ENCODE peak calls at places on chromosome 18, in ten cellular contexts. U is AG04450; W is HFF-Myc; V is transverse colon; K is cardiac muscle cell; A is body of pancreas; Y is NB4; X is MCF 10A; I is H9; J is CD4-positive, alpha-beta T cell. R is an unnamed sample.

GRCh38 chr18:36628435-36629094 is 200.2 kb downstream of the TPGS2 start:
- DNase-seq in X (peak), U (peak), I (no peak), V (no peak), K (peak), J (no peak), Y (no peak), W (no peak), A (no peak), R (no peak)

GRCh38 chr18:31206064-31206463 is 43.4 kb upstream of the DSC1 start:
- DNase-seq in I (no peak), J (no peak), V (no peak), X (no peak), A (no peak), U (no peak), Y (peak), W (no peak), K (no peak), R (no peak)

GRCh38 chr18:53490019-53490418 is 734.5 kb downstream of the MBD2 start:
- DNase-seq in V (no peak), I (no peak), J (no peak), X (no peak), Y (no peak), W (no peak), K (no peak), U (no peak), A (no peak), R (no peak)

GRCh38 chr18:10081477-10081876 is 167.7 kb downstream of the VAPA start:
- DNase-seq in I (no peak), A (no peak), J (no peak), K (peak), W (no peak), V (no peak), Y (no peak), X (no peak), U (no peak), R (no peak)

GRCh38 chr18:159037-159652 is 788 bp downstream of the USP14 start:
- DNase-seq in X (peak), K (peak), V (no peak), U (no peak), W (no peak), I (no peak), A (no peak), Y (peak), J (no peak), R (no peak)

GRCh38 chr18:36017232-36017631 is 44.8 kb downstream of the RMP24 start:
- DNase-seq in I (no peak), A (no peak), K (no peak), X (no peak), W (no peak), J (no peak), U (no peak), Y (no peak), V (no peak), R (no peak)

GRCh38 chr18:35528749-35529274 is 31.1 kb upstream of the INO80C start:
- DNase-seq in U (no peak), W (no peak), I (no peak), Y (no peak), X (no peak), K (no peak), J (no peak), V (no peak), A (no peak), R (no peak)

GRCh38 chr18:78082776-78083175 is 833.1 kb downstream of the GALR1 start:
- DNase-seq in V (no peak), I (no peak), W (no peak), X (no peak), J (no peak), A (no peak), Y (no peak), U (no peak), K (no peak), R (no peak)

GRCh38 chr18:61362511-61362910 is 29.3 kb downstream of the CDH20 start:
- DNase-seq in V (no peak), Y (no peak), W (no peak), J (no peak), K (no peak), U (no peak), X (no peak), A (no peak), I (no peak), R (no peak)

GRCh38 chr18:46099463-46099862 is 1.4 kb upstream of the ATP5F1A start:
- DNase-seq in J (no peak), X (no peak), A (no peak), I (no peak), U (no peak), K (no peak), V (no peak), W (no peak), Y (no peak), R (no peak)

GRCh38 chr18:8364385-8364784 is 244.9 kb upstream of the RAB12 start:
- DNase-seq in I (no peak), W (no peak), J (no peak), X (no peak), V (no peak), A (no peak), K (no peak), U (no peak), Y (no peak), R (no peak)

GRCh38 chr18:44541781-44542180 is 138.9 kb upstream of the SETBP1 start:
- DNase-seq in J (no peak), U (no peak), V (no peak), Y (no peak), W (no peak), K (no peak), I (no peak), X (no peak), A (no peak), R (no peak)

GRCh38 chr18:30862900-30863299 is 179.6 kb downstream of the DSC3 start:
- DNase-seq in W (no peak), Y (no peak), X (no peak), K (no peak), J (no peak), A (no peak), V (no peak), I (no peak), U (no peak), R (no peak)

GRCh38 chr18:12248926-12249720 is 5.0 kb upstream of the CIDEA start:
- DNase-seq in K (no peak), W (no peak), J (no peak), X (no peak), I (no peak), Y (no peak), V (no peak), A (no peak), U (no peak), R (no peak)

GRCh38 chr18:26003391-26003790 is 87.0 kb downstream of the SS18 start:
- DNase-seq in V (no peak), A (peak), X (peak), Y (no peak), W (no peak), K (peak), I (no peak), U (no peak), J (no peak), R (no peak)

GRCh38 chr18:13231151-13231550 is 12.6 kb downstream of the LDLRAD4 start:
- DNase-seq in J (no peak), V (no peak), I (no peak), X (no peak), W (no peak), K (no peak), A (no peak), Y (no peak), U (no peak), R (no peak)

GRCh38 chr18:46755315-46756171 is 1.3 kb downstream of the ST8SIA5 start:
- DNase-seq in J (no peak), K (no peak), I (no peak), V (no peak), X (no peak), U (no peak), A (no peak), W (no peak), Y (no peak), R (no peak)

GRCh38 chr18:63564021-63564420 is 21.9 kb downstream of the SERPINB12 start:
- DNase-seq in J (no peak), W (no peak), K (no peak), V (no peak), X (no peak), U (no peak), Y (no peak), I (no peak), A (no peak), R (no peak)

GRCh38 chr18:39966275-39966674 is 1988.8 kb upstream of the PIK3C3 start:
- DNase-seq in X (peak), A (no peak), Y (no peak), U (no peak), W (no peak), K (no peak), J (no peak), I (peak), V (no peak), R (no peak)

GRCh38 chr18:28065031-28065792 is 111.7 kb downstream of the CDH2 start:
- DNase-seq in K (peak), V (no peak), W (peak), A (no peak), U (peak), I (no peak), Y (no peak), X (no peak), J (no peak), R (no peak)

GRCh38 chr18:712401-713134 is at the start of gene ENOSF1:
- DNase-seq in X (peak), V (peak), I (peak), K (peak), Y (peak), J (peak), A (peak), U (peak), W (no peak), R (peak)

GRCh38 chr18:62245699-62246098 is 58.6 kb downstream of the RELCH start:
- DNase-seq in K (no peak), W (no peak), A (no peak), J (no peak), I (no peak), X (no peak), U (no peak), V (no peak), Y (no peak), R (no peak)

GRCh38 chr18:10872297-10872696 is 277.1 kb downstream of the PIEZO2 start:
- DNase-seq in V (no peak), U (no peak), J (no peak), Y (no peak), W (no peak), X (no peak), I (no peak), K (peak), A (peak), R (no peak)

GRCh38 chr18:32577561-32577960 is 106.9 kb upstream of the GAREM1 start:
- DNase-seq in J (no peak), W (no peak), V (no peak), K (no peak), Y (no peak), I (no peak), A (no peak), X (no peak), U (no peak), R (no peak)

GRCh38 chr18:67456691-67457090 is 59.8 kb downstream of the DSEL start:
- DNase-seq in J (no peak), A (no peak), U (no peak), X (no peak), K (peak), V (no peak), I (no peak), W (no peak), Y (no peak), R (no peak)

GRCh38 chr18:39460136-39460535 is 1894.5 kb upstream of the CELF4 start:
- DNase-seq in U (no peak), Y (no peak), X (no peak), V (no peak), J (no peak), W (no peak), I (no peak), K (no peak), A (no peak), R (no peak)

GRCh38 chr18:34626404-34627137 is 83.5 kb upstream of the DTNA start:
- DNase-seq in X (no peak), W (no peak), K (no peak), Y (no peak), J (no peak), U (no peak), A (no peak), V (no peak), I (no peak), R (no peak)

GRCh38 chr18:36031903-36032302 is 35.5 kb downstream of the RPRD1A start:
- DNase-seq in W (no peak), V (no peak), X (no peak), U (no peak), I (no peak), A (no peak), J (no peak), K (no peak), Y (no peak), R (no peak)

GRCh38 chr18:24741961-24742738 is 281.7 kb downstream of the HRH4 start:
- DNase-seq in U (no peak), X (no peak), J (no peak), V (no peak), A (no peak), K (no peak), I (no peak), W (no peak), Y (no peak), R (no peak)

GRCh38 chr18:31274915-31275314 is 43.0 kb upstream of the DSG1 start:
- DNase-seq in X (peak), W (no peak), V (peak), I (no peak), K (peak), Y (no peak), A (peak), U (no peak), J (no peak), R (no peak)

GRCh38 chr18:35918564-35918963 is 53.9 kb upstream of the RMP24 start:
- DNase-seq in V (no peak), U (no peak), J (no peak), W (no peak), I (no peak), X (no peak), A (no peak), Y (no peak), K (no peak), R (no peak)

GRCh38 chr18:37299471-37300304 is 265.9 kb downstream of the CELF4 start:
- DNase-seq in K (peak), U (peak), X (peak), I (no peak), V (peak), J (no peak), A (peak), Y (peak), W (peak), R (no peak)

GRCh38 chr18:59744271-59744721 is 47.1 kb upstream of the CCBE1 start:
- DNase-seq in X (peak), A (no peak), K (peak), U (peak), J (no peak), V (no peak), I (no peak), Y (no peak), W (peak), R (no peak)

GRCh38 chr18:8749492-8749891 is 44.1 kb downstream of the MTCL1 start:
- DNase-seq in Y (no peak), K (no peak), U (no peak), X (no peak), I (no peak), J (no peak), A (no peak), W (no peak), V (no peak), R (no peak)

GRCh38 chr18:59643740-59644139 is 53.5 kb downstream of the CCBE1 start:
- DNase-seq in X (no peak), A (no peak), I (no peak), W (no peak), V (no peak), K (no peak), Y (no peak), U (no peak), J (no peak), R (no peak)

DNA sequence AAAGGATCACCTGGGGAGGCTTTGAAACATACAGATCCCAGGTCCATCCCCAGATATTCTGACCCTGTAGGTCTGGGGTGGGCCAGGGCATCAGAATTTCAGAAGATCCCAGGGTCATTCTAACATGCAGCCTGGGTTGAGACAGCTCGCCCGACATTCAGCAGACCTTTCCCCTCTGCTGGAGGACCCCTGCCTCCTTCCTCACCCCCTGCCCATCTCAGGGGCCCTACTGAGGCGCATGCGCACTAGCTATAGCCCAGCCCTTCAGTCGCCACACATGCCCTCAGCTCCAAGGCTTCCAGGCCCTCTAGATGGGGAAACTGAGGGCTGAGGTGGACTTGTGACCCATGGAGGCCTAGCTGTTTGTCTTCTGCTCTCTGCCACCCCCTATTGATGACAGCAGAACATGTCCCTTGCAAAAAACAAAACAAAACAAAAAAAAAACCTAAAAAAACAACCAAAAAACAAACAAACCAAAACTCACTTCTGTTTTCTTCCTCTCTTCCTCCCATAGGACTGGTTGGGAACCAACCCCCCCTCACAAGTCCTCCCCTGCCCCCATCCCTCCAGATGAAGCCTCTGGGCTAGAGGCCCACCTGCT is 91.3 kb downstream of the ZBTB7C start:
- DNase-seq in I (no peak), Y (peak), A (no peak), V (no peak), W (no peak), J (no peak), K (no peak), U (no peak), X (no peak), R (no peak)
- TF ChIP-seq CTCF in I (peak), Y (peak), A (no peak), V (peak), W (no peak), J (no peak), K (no peak), U (no peak), X (peak), R (peak)

GRCh38 chr18:80033181-80034067 is 810 bp upstream of the RBFA start:
- DNase-seq in A (peak), I (peak), Y (no peak), K (peak), U (no peak), V (no peak), W (peak), X (peak), J (no peak), R (peak)

GRCh38 chr18:80035997-80036396 is 1.8 kb downstream of the RBFA start:
- DNase-seq in K (no peak), A (no peak), Y (no peak), U (no peak), I (no peak), V (no peak), J (no peak), W (no peak), X (no peak), R (no peak)

GRCh38 chr18:80037300-80037699 is 3.1 kb downstream of the RBFA start:
- DNase-seq in Y (no peak), V (no peak), X (no peak), K (no peak), J (no peak), I (no peak), A (no peak), U (no peak), W (no peak), R (no peak)

GRCh38 chr18:80034852-80035406 is 695 bp downstream of the RBFA start:
- DNase-seq in W (no peak), V (no peak), Y (peak), K (peak), I (no peak), X (peak), J (no peak), U (no peak), A (no peak), R (no peak)

GRCh38 chr18:80034068-80034851 is at the start of gene RBFA:
- DNase-seq in Y (peak), V (peak), A (peak), U (peak), J (peak), W (no peak), X (peak), I (no peak), K (peak), R (peak)
- TF ChIP-seq CTCF in Y (no peak), V (peak), A (peak), U (peak), J (peak), W (peak), X (peak), I (peak), K (peak), R (peak)

GRCh38 chr18:75314117-75314516 is 103.5 kb downstream of the TSHZ1 start:
- DNase-seq in K (no peak), X (no peak), I (no peak), W (no peak), V (no peak), A (no peak), U (no peak), J (no peak), Y (no peak), R (no peak)
- TF ChIP-seq CTCF in K (no peak), X (no peak), I (peak), W (no peak), V (no peak), A (no peak), U (no peak), J (no peak), Y (no peak), R (no peak)

GRCh38 chr18:50340078-50340477 is 34.8 kb upstream of the SKA1 start:
- DNase-seq in X (no peak), A (no peak), V (no peak), W (no peak), J (no peak), I (peak), U (no peak), K (no peak), Y (no peak), R (no peak)
- TF ChIP-seq CTCF in X (peak), A (no peak), V (no peak), W (peak), J (no peak), I (peak), U (no peak), K (no peak), Y (no peak), R (no peak)

GRCh38 chr18:42429208-42429607 is 474.2 kb downstream of the PIK3C3 start:
- DNase-seq in I (no peak), A (no peak), K (no peak), Y (no peak), U (no peak), V (no peak), W (no peak), J (no peak), X (peak), R (no peak)

GRCh38 chr18:42426496-42427015 is 471.5 kb downstream of the PIK3C3 start:
- DNase-seq in I (no peak), J (no peak), Y (no peak), W (no peak), A (no peak), U (no peak), K (no peak), X (peak), V (no peak), R (no peak)

GRCh38 chr18:42425025-42425424 is 470.0 kb downstream of the PIK3C3 start:
- DNase-seq in W (no peak), Y (no peak), A (no peak), U (no peak), V (no peak), J (no peak), K (no peak), I (no peak), X (no peak), R (no peak)
- TF ChIP-seq CTCF in W (no peak), Y (no peak), A (no peak), U (no peak), V (no peak), J (no peak), K (no peak), I (peak), X (no peak), R (no peak)

GRCh38 chr18:22977847-22978701 is 44.9 kb downstream of the RBBP8 start:
- DNase-seq in I (no peak), V (no peak), U (peak), A (peak), Y (no peak), X (peak), J (no peak), K (peak), W (peak), R (no peak)

GRCh38 chr18:22985250-22985649 is 52.1 kb downstream of the RBBP8 start:
- DNase-seq in A (no peak), X (no peak), K (no peak), V (no peak), U (no peak), Y (no peak), I (no peak), J (no peak), W (no peak), R (no peak)

GRCh38 chr18:22983175-22983574 is 50.0 kb downstream of the RBBP8 start:
- DNase-seq in K (peak), J (no peak), W (peak), V (no peak), Y (peak), A (no peak), X (peak), I (no peak), U (peak), R (no peak)

GRCh38 chr18:22980394-22980793 is 47.3 kb downstream of the RBBP8 start:
- DNase-seq in A (no peak), K (no peak), U (no peak), X (no peak), J (no peak), W (no peak), V (no peak), Y (no peak), I (no peak), R (no peak)

DNA sequence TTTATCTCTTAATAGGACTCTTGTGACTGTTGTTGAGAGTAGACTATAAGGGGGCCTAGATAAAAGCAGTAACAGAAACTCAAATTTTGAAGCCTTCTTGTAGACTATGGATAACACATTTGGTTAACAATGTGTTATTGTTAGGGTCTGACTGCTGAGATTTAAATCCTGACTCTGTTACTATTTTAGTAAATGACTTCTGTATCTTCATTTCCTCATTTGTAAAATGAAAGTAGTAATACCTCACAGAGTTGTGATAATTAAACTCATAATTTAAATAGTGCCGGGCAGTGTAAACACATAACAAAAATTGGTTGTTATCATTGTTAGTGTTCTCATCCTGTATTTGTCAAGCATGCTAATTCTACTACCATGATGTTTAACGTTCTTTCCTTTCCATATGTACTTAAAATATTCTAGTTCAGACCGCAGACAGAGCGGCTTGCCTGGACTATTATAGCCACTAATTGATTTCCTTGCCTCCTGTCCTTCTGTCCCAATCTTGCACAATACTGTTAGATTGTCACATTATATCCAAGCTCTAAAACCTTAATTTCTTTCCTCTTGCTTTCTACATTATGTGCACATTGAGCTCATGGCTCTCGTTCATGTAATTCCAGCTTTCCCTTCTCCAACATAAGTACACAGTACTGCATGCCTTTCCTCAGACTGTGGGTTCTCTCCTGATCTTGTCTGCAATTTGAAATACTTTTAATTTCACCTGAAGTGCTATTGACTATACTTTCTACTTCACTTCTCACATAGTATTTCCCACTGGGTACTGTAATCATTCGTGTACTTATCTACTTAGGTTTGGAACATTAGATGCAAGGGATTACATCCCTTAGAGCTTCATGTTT is 48.4 kb downstream of the RBBP8 start:
- DNase-seq in V (no peak), J (no peak), K (no peak), X (no peak), W (no peak), U (no peak), Y (no peak), A (no peak), I (no peak), R (no peak)
- TF ChIP-seq CTCF in V (no peak), J (no peak), K (no peak), X (no peak), W (no peak), U (no peak), Y (no peak), A (no peak), I (no peak), R (no peak)

R was measured in neural crest cell.